ENCODE peak calls at places on chromosome 16, in eight cellular contexts. One of them, this sample, is unnamed.

GRCh38 chr16:72442381-72443158 is 270.6 kb upstream of the PMFBP1 start:
- DNase-seq in GM13977: no peak
- DNase-seq in foreskin fibroblast: peak
- DNase-seq in left ventricle myocardium inferior: no peak
- DNase-seq in esophagus squamous epithelium: no peak
- DNase-seq in GM23338: no peak
- DNase-seq in cardiac fibroblast: no peak
- DNase-seq in tibial nerve: no peak
- DNase-seq in this sample: no peak

GRCh38 chr16:86427327-86427935 is 82.9 kb upstream of the FOXF1 start:
- DNase-seq in GM13977: no peak
- DNase-seq in foreskin fibroblast: no peak
- DNase-seq in left ventricle myocardium inferior: no peak
- DNase-seq in esophagus squamous epithelium: no peak
- DNase-seq in GM23338: no peak
- DNase-seq in cardiac fibroblast: no peak
- DNase-seq in tibial nerve: no peak
- DNase-seq in this sample: no peak

GRCh38 chr16:88754912-88755744 is 29.9 kb downstream of the PIEZO1 start:
- DNase-seq in GM13977: no peak
- DNase-seq in foreskin fibroblast: no peak
- DNase-seq in left ventricle myocardium inferior: no peak
- DNase-seq in esophagus squamous epithelium: no peak
- DNase-seq in GM23338: peak
- DNase-seq in cardiac fibroblast: peak
- DNase-seq in tibial nerve: no peak
- DNase-seq in this sample: peak

GRCh38 chr16:30395155-30395991 is at the start of gene ZNF48:
- DNase-seq in GM13977: peak
- DNase-seq in foreskin fibroblast: peak
- DNase-seq in left ventricle myocardium inferior: peak
- DNase-seq in esophagus squamous epithelium: no peak
- DNase-seq in GM23338: peak
- DNase-seq in cardiac fibroblast: peak
- DNase-seq in tibial nerve: peak
- DNase-seq in this sample: peak

GRCh38 chr16:24523569-24523968 is 15.8 kb upstream of the RBBP6 start:
- DNase-seq in GM13977: no peak
- DNase-seq in foreskin fibroblast: no peak
- DNase-seq in left ventricle myocardium inferior: no peak
- DNase-seq in esophagus squamous epithelium: no peak
- DNase-seq in GM23338: peak
- DNase-seq in cardiac fibroblast: no peak
- DNase-seq in tibial nerve: no peak
- DNase-seq in this sample: no peak

GRCh38 chr16:57564571-57565270 is 22.3 kb downstream of the ADGRG5 start:
- DNase-seq in GM13977: peak
- DNase-seq in foreskin fibroblast: peak
- DNase-seq in left ventricle myocardium inferior: no peak
- DNase-seq in esophagus squamous epithelium: no peak
- DNase-seq in GM23338: no peak
- DNase-seq in cardiac fibroblast: peak
- DNase-seq in tibial nerve: no peak
- DNase-seq in this sample: no peak

GRCh38 chr16:13793788-13794461 is 126.0 kb upstream of the ERCC4 start:
- DNase-seq in GM13977: no peak
- DNase-seq in foreskin fibroblast: no peak
- DNase-seq in left ventricle myocardium inferior: no peak
- DNase-seq in esophagus squamous epithelium: no peak
- DNase-seq in GM23338: no peak
- DNase-seq in cardiac fibroblast: no peak
- DNase-seq in tibial nerve: no peak
- DNase-seq in this sample: no peak

GRCh38 chr16:14369734-14370598 is 260.1 kb downstream of the PARN start:
- DNase-seq in GM13977: no peak
- DNase-seq in foreskin fibroblast: no peak
- DNase-seq in left ventricle myocardium inferior: peak
- DNase-seq in esophagus squamous epithelium: no peak
- DNase-seq in GM23338: no peak
- DNase-seq in cardiac fibroblast: peak
- DNase-seq in tibial nerve: no peak
- DNase-seq in this sample: peak

GRCh38 chr16:31455601-31456314 is 3.5 kb upstream of the ARMC5 start:
- DNase-seq in GM13977: no peak
- DNase-seq in foreskin fibroblast: no peak
- DNase-seq in left ventricle myocardium inferior: no peak
- DNase-seq in esophagus squamous epithelium: no peak
- DNase-seq in GM23338: peak
- DNase-seq in cardiac fibroblast: peak
- DNase-seq in tibial nerve: no peak
- DNase-seq in this sample: peak

GRCh38 chr16:50272111-50272571 is 5.8 kb downstream of the ADCY7 start:
- DNase-seq in GM13977: no peak
- DNase-seq in foreskin fibroblast: no peak
- DNase-seq in left ventricle myocardium inferior: no peak
- DNase-seq in esophagus squamous epithelium: no peak
- DNase-seq in GM23338: no peak
- DNase-seq in cardiac fibroblast: no peak
- DNase-seq in tibial nerve: no peak
- DNase-seq in this sample: no peak

GRCh38 chr16:62036101-62036806 is at the start of gene CDH8:
- DNase-seq in GM13977: no peak
- DNase-seq in foreskin fibroblast: no peak
- DNase-seq in left ventricle myocardium inferior: no peak
- DNase-seq in esophagus squamous epithelium: no peak
- DNase-seq in GM23338: peak
- DNase-seq in cardiac fibroblast: no peak
- DNase-seq in tibial nerve: no peak
- DNase-seq in this sample: peak

GRCh38 chr16:89373355-89374110 is 116.8 kb downstream of the ANKRD11 start:
- DNase-seq in GM13977: no peak
- DNase-seq in foreskin fibroblast: peak
- DNase-seq in left ventricle myocardium inferior: no peak
- DNase-seq in esophagus squamous epithelium: no peak
- DNase-seq in GM23338: no peak
- DNase-seq in cardiac fibroblast: peak
- DNase-seq in tibial nerve: no peak
- DNase-seq in this sample: peak

GRCh38 chr16:19520861-19521331 is 1.0 kb downstream of the GDE1 start:
- DNase-seq in GM13977: peak
- DNase-seq in foreskin fibroblast: no peak
- DNase-seq in left ventricle myocardium inferior: no peak
- DNase-seq in esophagus squamous epithelium: no peak
- DNase-seq in GM23338: no peak
- DNase-seq in cardiac fibroblast: peak
- DNase-seq in tibial nerve: no peak
- DNase-seq in this sample: no peak

GRCh38 chr16:72666267-72666666 is 381.7 kb downstream of the ZFHX3 start:
- DNase-seq in GM13977: no peak
- DNase-seq in foreskin fibroblast: no peak
- DNase-seq in left ventricle myocardium inferior: no peak
- DNase-seq in esophagus squamous epithelium: no peak
- DNase-seq in GM23338: no peak
- DNase-seq in cardiac fibroblast: peak
- DNase-seq in tibial nerve: no peak
- DNase-seq in this sample: peak

GRCh38 chr16:79150626-79151025 is 449.9 kb downstream of the MAF start:
- DNase-seq in GM13977: no peak
- DNase-seq in foreskin fibroblast: no peak
- DNase-seq in left ventricle myocardium inferior: no peak
- DNase-seq in esophagus squamous epithelium: no peak
- DNase-seq in GM23338: no peak
- DNase-seq in cardiac fibroblast: no peak
- DNase-seq in tibial nerve: no peak
- DNase-seq in this sample: no peak

GRCh38 chr16:13839577-13839976 is 80.4 kb upstream of the ERCC4 start:
- DNase-seq in GM13977: no peak
- DNase-seq in foreskin fibroblast: no peak
- DNase-seq in left ventricle myocardium inferior: no peak
- DNase-seq in esophagus squamous epithelium: no peak
- DNase-seq in GM23338: no peak
- DNase-seq in cardiac fibroblast: no peak
- DNase-seq in tibial nerve: no peak
- DNase-seq in this sample: no peak

GRCh38 chr16:21263640-21264211 is 14.4 kb downstream of the CRYM start:
- DNase-seq in GM13977: peak
- DNase-seq in foreskin fibroblast: peak
- DNase-seq in left ventricle myocardium inferior: no peak
- DNase-seq in esophagus squamous epithelium: no peak
- DNase-seq in GM23338: no peak
- DNase-seq in cardiac fibroblast: peak
- DNase-seq in tibial nerve: no peak
- DNase-seq in this sample: peak

GRCh38 chr16:81376880-81377279 is 62.1 kb downstream of the GAN start:
- DNase-seq in GM13977: no peak
- DNase-seq in foreskin fibroblast: no peak
- DNase-seq in left ventricle myocardium inferior: no peak
- DNase-seq in esophagus squamous epithelium: no peak
- DNase-seq in GM23338: no peak
- DNase-seq in cardiac fibroblast: no peak
- DNase-seq in tibial nerve: no peak
- DNase-seq in this sample: no peak

GRCh38 chr16:6725634-6726331 is 606.9 kb upstream of the RBFOX1 start:
- DNase-seq in GM13977: no peak
- DNase-seq in foreskin fibroblast: no peak
- DNase-seq in left ventricle myocardium inferior: no peak
- DNase-seq in esophagus squamous epithelium: no peak
- DNase-seq in GM23338: peak
- DNase-seq in cardiac fibroblast: no peak
- DNase-seq in tibial nerve: no peak
- DNase-seq in this sample: no peak

GRCh38 chr16:73797115-73797514 is 499.5 kb upstream of the PSMD7 start:
- DNase-seq in GM13977: no peak
- DNase-seq in foreskin fibroblast: no peak
- DNase-seq in left ventricle myocardium inferior: no peak
- DNase-seq in esophagus squamous epithelium: no peak
- DNase-seq in GM23338: no peak
- DNase-seq in cardiac fibroblast: no peak
- DNase-seq in tibial nerve: no peak
- DNase-seq in this sample: no peak

GRCh38 chr16:87129771-87130170 is 187.4 kb downstream of the C16orf95 start:
- DNase-seq in GM13977: no peak
- DNase-seq in foreskin fibroblast: no peak
- DNase-seq in left ventricle myocardium inferior: no peak
- DNase-seq in esophagus squamous epithelium: no peak
- DNase-seq in GM23338: no peak
- DNase-seq in cardiac fibroblast: peak
- DNase-seq in tibial nerve: no peak
- DNase-seq in this sample: no peak

GRCh38 chr16:35377142-35377541 is 1917.7 kb downstream of the TP53TG3F start:
- DNase-seq in GM13977: no peak
- DNase-seq in foreskin fibroblast: no peak
- DNase-seq in left ventricle myocardium inferior: no peak
- DNase-seq in esophagus squamous epithelium: no peak
- DNase-seq in GM23338: no peak
- DNase-seq in cardiac fibroblast: no peak
- DNase-seq in tibial nerve: no peak
- DNase-seq in this sample: no peak

GRCh38 chr16:87710887-87711286 is 54.9 kb downstream of the KLHDC4 start:
- DNase-seq in GM13977: no peak
- DNase-seq in foreskin fibroblast: no peak
- DNase-seq in left ventricle myocardium inferior: no peak
- DNase-seq in esophagus squamous epithelium: no peak
- DNase-seq in GM23338: no peak
- DNase-seq in cardiac fibroblast: no peak
- DNase-seq in tibial nerve: no peak
- DNase-seq in this sample: no peak

GRCh38 chr16:71367243-71367976 is 8.9 kb downstream of the CALB2 start:
- DNase-seq in GM13977: peak
- DNase-seq in foreskin fibroblast: peak
- DNase-seq in left ventricle myocardium inferior: no peak
- DNase-seq in esophagus squamous epithelium: no peak
- DNase-seq in GM23338: peak
- DNase-seq in cardiac fibroblast: peak
- DNase-seq in tibial nerve: no peak
- DNase-seq in this sample: peak

GRCh38 chr16:49463529-49463928 is 89.9 kb downstream of the C16orf78 start:
- DNase-seq in GM13977: peak
- DNase-seq in foreskin fibroblast: no peak
- DNase-seq in left ventricle myocardium inferior: no peak
- DNase-seq in esophagus squamous epithelium: no peak
- DNase-seq in GM23338: no peak
- DNase-seq in cardiac fibroblast: no peak
- DNase-seq in tibial nerve: no peak
- DNase-seq in this sample: no peak

GRCh38 chr16:70018254-70018653 is 67.1 kb downstream of the CLEC18A start:
- DNase-seq in GM13977: peak
- DNase-seq in foreskin fibroblast: peak
- DNase-seq in left ventricle myocardium inferior: no peak
- DNase-seq in esophagus squamous epithelium: no peak
- DNase-seq in GM23338: peak
- DNase-seq in cardiac fibroblast: peak
- DNase-seq in tibial nerve: no peak
- DNase-seq in this sample: peak
- TF ChIP-seq CTCF in GM13977: peak
- TF ChIP-seq CTCF in foreskin fibroblast: peak
- TF ChIP-seq CTCF in left ventricle myocardium inferior: peak
- TF ChIP-seq CTCF in esophagus squamous epithelium: no peak
- TF ChIP-seq CTCF in GM23338: peak
- TF ChIP-seq CTCF in cardiac fibroblast: peak
- TF ChIP-seq CTCF in tibial nerve: no peak
- TF ChIP-seq CTCF in this sample: peak

GRCh38 chr16:66928702-66929388 is 3.5 kb upstream of the RRAD start:
- DNase-seq in GM13977: no peak
- DNase-seq in foreskin fibroblast: no peak
- DNase-seq in left ventricle myocardium inferior: no peak
- DNase-seq in esophagus squamous epithelium: no peak
- DNase-seq in GM23338: peak
- DNase-seq in cardiac fibroblast: peak
- DNase-seq in tibial nerve: no peak
- DNase-seq in this sample: peak
- TF ChIP-seq CTCF in GM13977: peak
- TF ChIP-seq CTCF in foreskin fibroblast: peak
- TF ChIP-seq CTCF in left ventricle myocardium inferior: peak
- TF ChIP-seq CTCF in esophagus squamous epithelium: peak
- TF ChIP-seq CTCF in GM23338: peak
- TF ChIP-seq CTCF in cardiac fibroblast: peak
- TF ChIP-seq CTCF in tibial nerve: peak
- TF ChIP-seq CTCF in this sample: peak

GRCh38 chr16:47019563-47019962 is 46.1 kb upstream of the DNAJA2 start:
- DNase-seq in GM13977: no peak
- DNase-seq in foreskin fibroblast: no peak
- DNase-seq in left ventricle myocardium inferior: no peak
- DNase-seq in esophagus squamous epithelium: no peak
- DNase-seq in GM23338: no peak
- DNase-seq in cardiac fibroblast: peak
- DNase-seq in tibial nerve: no peak
- DNase-seq in this sample: no peak
- TF ChIP-seq CTCF in GM13977: no peak
- TF ChIP-seq CTCF in foreskin fibroblast: no peak
- TF ChIP-seq CTCF in left ventricle myocardium inferior: no peak
- TF ChIP-seq CTCF in esophagus squamous epithelium: no peak
- TF ChIP-seq CTCF in GM23338: no peak
- TF ChIP-seq CTCF in cardiac fibroblast: peak
- TF ChIP-seq CTCF in tibial nerve: no peak
- TF ChIP-seq CTCF in this sample: peak

DNA sequence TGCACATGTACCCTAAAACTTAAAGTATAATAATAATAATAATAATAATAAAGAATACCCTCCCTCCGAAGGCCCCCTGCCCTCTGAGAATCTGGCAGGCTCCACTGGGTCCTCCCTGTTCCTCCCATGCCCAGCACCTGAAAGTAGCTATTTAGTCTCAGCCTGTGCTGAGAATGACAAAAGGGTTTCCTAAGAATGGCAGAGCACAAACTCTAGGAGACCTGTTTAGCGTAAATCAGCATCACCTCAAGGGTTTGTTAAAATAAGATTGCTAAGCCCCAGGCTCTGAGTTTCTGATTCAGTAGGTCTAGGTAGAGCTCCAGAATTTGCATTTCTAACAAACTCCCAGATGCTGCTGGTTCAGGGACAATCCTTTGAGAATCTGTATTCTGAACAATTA is 606.8 kb upstream of the CDH11 start:
- DNase-seq in GM13977: no peak
- DNase-seq in foreskin fibroblast: no peak
- DNase-seq in left ventricle myocardium inferior: no peak
- DNase-seq in esophagus squamous epithelium: no peak
- DNase-seq in GM23338: peak
- DNase-seq in cardiac fibroblast: no peak
- DNase-seq in tibial nerve: no peak
- DNase-seq in this sample: no peak
- TF ChIP-seq CTCF in GM13977: no peak
- TF ChIP-seq CTCF in foreskin fibroblast: no peak
- TF ChIP-seq CTCF in left ventricle myocardium inferior: no peak
- TF ChIP-seq CTCF in esophagus squamous epithelium: no peak
- TF ChIP-seq CTCF in GM23338: no peak
- TF ChIP-seq CTCF in cardiac fibroblast: no peak
- TF ChIP-seq CTCF in tibial nerve: no peak
- TF ChIP-seq CTCF in this sample: no peak

This sample was measured in AG10803.